ENCODE peak calls at places on chromosomes 3 and 15, in ten cellular contexts. C, U, V, Q, Z, L, B, M, I and J are unnamed samples.

GRCh38 chr3:72724070-72724469 is 124.2 kb downstream of the SHQ1 start:
- DNase-seq in C (no peak), U (no peak), V (no peak), Q (no peak), Z (no peak), L (no peak), B (no peak), M (no peak), I (no peak), J (peak)

GRCh38 chr3:184345678-184346144 is 8.3 kb downstream of the FAM131A start:
- DNase-seq in C (peak), U (peak), V (peak), Q (no peak), Z (peak), L (no peak), B (peak), M (peak), I (peak), J (peak)

GRCh38 chr3:2856062-2856792 is 253.9 kb downstream of the IL5RA start:
- DNase-seq in C (no peak), U (no peak), V (no peak), Q (no peak), Z (no peak), L (no peak), B (no peak), M (no peak), I (peak), J (no peak)

GRCh38 chr3:2137651-2138050 is 39.0 kb downstream of the CNTN4 start:
- DNase-seq in C (no peak), U (no peak), V (no peak), Q (no peak), Z (no peak), L (no peak), B (no peak), M (no peak), I (no peak), J (no peak)

GRCh38 chr3:150409527-150410310 is 1.6 kb downstream of the TSC22D2 start:
- DNase-seq in C (peak), U (peak), V (peak), Q (peak), Z (peak), L (no peak), B (peak), M (no peak), I (peak), J (peak)

GRCh38 chr3:16511561-16512434 is 1.7 kb downstream of the RFTN1 start:
- DNase-seq in C (peak), U (no peak), V (no peak), Q (no peak), Z (peak), L (peak), B (peak), M (no peak), I (peak), J (no peak)

GRCh38 chr3:45800611-45801010 is 4.3 kb upstream of the SLC6A20 start:
- DNase-seq in C (no peak), U (no peak), V (no peak), Q (no peak), Z (no peak), L (no peak), B (no peak), M (no peak), I (no peak), J (peak)

GRCh38 chr3:148697311-148698189 is at the start of gene AGTR1:
- DNase-seq in C (no peak), U (peak), V (peak), Q (peak), Z (peak), L (no peak), B (peak), M (no peak), I (peak), J (peak)

GRCh38 chr3:128550113-128550440 is 57.1 kb upstream of the GATA2 start:
- DNase-seq in C (peak), U (no peak), V (no peak), Q (no peak), Z (no peak), L (no peak), B (no peak), M (no peak), I (no peak), J (no peak)

GRCh38 chr15:25439456-25439836 is 622 bp upstream of the UBE3A start:
- DNase-seq in C (no peak), U (no peak), V (peak), Q (no peak), Z (peak), L (no peak), B (peak), M (no peak), I (no peak), J (no peak)

GRCh38 chr3:154121236-154122095 is at the start of gene ARHGEF26:
- DNase-seq in C (peak), U (peak), V (peak), Q (peak), Z (peak), L (no peak), B (peak), M (peak), I (peak), J (peak)

GRCh38 chr3:9916734-9917680 is at the start of gene IL17RC:
- DNase-seq in C (peak), U (peak), V (peak), Q (peak), Z (peak), L (no peak), B (peak), M (peak), I (peak), J (peak)

GRCh38 chr3:98968824-98969223 is 67.3 kb upstream of the DCBLD2 start:
- DNase-seq in C (no peak), U (no peak), V (no peak), Q (no peak), Z (no peak), L (no peak), B (no peak), M (no peak), I (no peak), J (no peak)

GRCh38 chr3:109563149-109563548 is 225.8 kb upstream of the DPPA4 start:
- DNase-seq in C (no peak), U (no peak), V (no peak), Q (no peak), Z (no peak), L (no peak), B (no peak), M (no peak), I (no peak), J (no peak)

GRCh38 chr15:43168192-43169107 is 16.8 kb upstream of the CCNDBP1 start:
- DNase-seq in C (no peak), U (no peak), V (no peak), Q (no peak), Z (peak), L (no peak), B (peak), M (peak), I (peak), J (no peak)

GRCh38 chr3:118943597-118943996 is 91.0 kb downstream of the IGSF11 start:
- DNase-seq in C (no peak), U (no peak), V (no peak), Q (no peak), Z (peak), L (no peak), B (no peak), M (no peak), I (no peak), J (no peak)

GRCh38 chr3:114542359-114542758 is 248.5 kb downstream of the TIGIT start:
- DNase-seq in C (no peak), U (no peak), V (no peak), Q (no peak), Z (no peak), L (no peak), B (no peak), M (no peak), I (peak), J (no peak)

GRCh38 chr3:116524455-116524854 is 79.2 kb upstream of the LSAMP start:
- DNase-seq in C (no peak), U (no peak), V (no peak), Q (no peak), Z (no peak), L (no peak), B (peak), M (no peak), I (no peak), J (no peak)

GRCh38 chr3:25448750-25449684 is 21.0 kb downstream of the RARB start:
- DNase-seq in C (peak), U (no peak), V (peak), Q (no peak), Z (peak), L (no peak), B (peak), M (no peak), I (peak), J (peak)

GRCh38 chr3:48428088-48428862 is 1.6 kb downstream of the PLXNB1 start:
- DNase-seq in C (no peak), U (no peak), V (peak), Q (peak), Z (no peak), L (no peak), B (no peak), M (no peak), I (peak), J (peak)

GRCh38 chr3:17175187-17175839 is 290.6 kb downstream of the PLCL2 start:
- DNase-seq in C (no peak), U (no peak), V (no peak), Q (no peak), Z (peak), L (no peak), B (peak), M (no peak), I (no peak), J (no peak)

GRCh38 chr15:40441736-40442531 is 1.2 kb downstream of the BAHD1 start:
- DNase-seq in C (peak), U (peak), V (peak), Q (peak), Z (no peak), L (no peak), B (no peak), M (no peak), I (peak), J (no peak)

GRCh38 chr3:71694358-71694999 is 30.7 kb downstream of the EIF4E3 start:
- DNase-seq in C (peak), U (no peak), V (peak), Q (no peak), Z (peak), L (no peak), B (peak), M (no peak), I (no peak), J (peak)

GRCh38 chr3:16060945-16061344 is 113.5 kb upstream of the GALNT15 start:
- DNase-seq in C (no peak), U (no peak), V (peak), Q (no peak), Z (peak), L (no peak), B (peak), M (no peak), I (no peak), J (no peak)

GRCh38 chr15:60643490-60644040 is 164.6 kb upstream of the ICE2 start:
- DNase-seq in C (no peak), U (no peak), V (no peak), Q (no peak), Z (no peak), L (no peak), B (no peak), M (no peak), I (no peak), J (no peak)

GRCh38 chr3:184748219-184749135 is 36.6 kb upstream of the MAGEF1 start:
- DNase-seq in C (no peak), U (peak), V (peak), Q (no peak), Z (peak), L (peak), B (peak), M (no peak), I (peak), J (peak)

DNA sequence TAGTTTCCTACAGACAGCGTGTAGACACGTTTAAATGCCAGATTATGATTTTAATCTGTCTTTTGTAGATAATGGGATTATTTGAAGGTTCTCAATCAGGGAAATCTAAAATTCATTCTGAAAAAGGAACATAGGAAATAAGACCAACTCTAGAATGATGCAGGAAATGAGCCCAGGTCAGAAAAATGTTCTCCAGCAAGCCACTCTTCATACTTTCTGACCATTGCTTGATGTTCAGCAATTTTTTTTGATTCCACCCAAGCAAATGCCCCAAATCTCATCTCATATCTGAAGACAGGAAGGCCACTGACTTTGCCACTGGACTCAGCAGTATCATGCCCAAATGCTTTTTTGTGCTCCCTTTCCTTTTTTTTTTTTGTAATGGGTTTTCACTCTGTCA is 373.4 kb downstream of the LPP start:
- DNase-seq in C (no peak), U (no peak), V (no peak), Q (no peak), Z (no peak), L (no peak), B (peak), M (no peak), I (no peak), J (no peak)
- TF ChIP-seq CTCF in C (no peak), U (no peak), V (no peak), Q (no peak), Z (no peak), L (no peak), B (no peak), M (no peak), I (no peak), J (no peak)

GRCh38 chr3:50674349-50675178 is at the start of gene DOCK3:
- DNase-seq in C (peak), U (peak), V (peak), Q (peak), Z (peak), L (no peak), B (peak), M (no peak), I (peak), J (peak)
- TF ChIP-seq CTCF in C (no peak), U (no peak), V (no peak), Q (no peak), Z (no peak), L (no peak), B (no peak), M (no peak), I (no peak), J (no peak)

GRCh38 chr3:180855956-180856355 is 56.5 kb upstream of the FXR1 start:
- DNase-seq in C (no peak), U (no peak), V (no peak), Q (no peak), Z (no peak), L (no peak), B (no peak), M (no peak), I (no peak), J (no peak)

GRCh38 chr3:180854887-180855286 is 57.6 kb upstream of the FXR1 start:
- DNase-seq in C (no peak), U (no peak), V (no peak), Q (no peak), Z (no peak), L (no peak), B (no peak), M (no peak), I (peak), J (no peak)

GRCh38 chr3:180860180-180860858 is 52.2 kb upstream of the FXR1 start:
- DNase-seq in C (no peak), U (no peak), V (no peak), Q (no peak), Z (no peak), L (no peak), B (no peak), M (no peak), I (no peak), J (no peak)

DNA sequence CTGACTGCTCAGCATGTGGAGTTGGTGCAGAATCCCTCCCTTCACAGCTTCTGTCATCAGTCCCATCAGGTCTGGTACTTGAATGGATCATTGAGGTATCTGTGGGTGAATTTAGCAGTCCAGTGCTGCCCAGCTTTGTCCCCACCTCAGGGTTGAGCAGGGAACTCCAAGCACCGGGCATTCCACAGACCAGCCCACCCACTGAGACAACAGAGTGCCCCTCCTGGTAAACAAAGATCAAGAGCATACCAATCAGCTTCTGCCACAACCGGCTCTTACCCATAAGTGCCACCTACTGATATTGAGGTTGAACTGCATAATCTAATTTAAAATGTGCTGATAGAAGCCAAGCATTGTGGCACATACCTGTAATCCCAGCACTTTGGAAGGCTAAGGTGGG is 57.1 kb upstream of the FXR1 start:
- DNase-seq in C (peak), U (no peak), V (no peak), Q (no peak), Z (peak), L (no peak), B (no peak), M (no peak), I (peak), J (peak)
- TF ChIP-seq CTCF in C (no peak), U (peak), V (no peak), Q (no peak), Z (peak), L (peak), B (no peak), M (peak), I (peak), J (peak)

GRCh38 chr15:67383903-67384302 is 129.3 kb downstream of the IQCH start:
- DNase-seq in C (no peak), U (no peak), V (no peak), Q (no peak), Z (peak), L (no peak), B (peak), M (no peak), I (no peak), J (no peak)
- TF ChIP-seq CTCF in C (no peak), U (no peak), V (peak), Q (peak), Z (peak), L (no peak), B (peak), M (no peak), I (peak), J (no peak)

GRCh38 chr3:106345353-106346027 is 476.7 kb upstream of the CBLB start:
- DNase-seq in C (no peak), U (no peak), V (peak), Q (no peak), Z (peak), L (no peak), B (peak), M (peak), I (no peak), J (peak)
- TF ChIP-seq CTCF in C (no peak), U (no peak), V (no peak), Q (no peak), Z (no peak), L (peak), B (no peak), M (no peak), I (no peak), J (no peak)

DNA sequence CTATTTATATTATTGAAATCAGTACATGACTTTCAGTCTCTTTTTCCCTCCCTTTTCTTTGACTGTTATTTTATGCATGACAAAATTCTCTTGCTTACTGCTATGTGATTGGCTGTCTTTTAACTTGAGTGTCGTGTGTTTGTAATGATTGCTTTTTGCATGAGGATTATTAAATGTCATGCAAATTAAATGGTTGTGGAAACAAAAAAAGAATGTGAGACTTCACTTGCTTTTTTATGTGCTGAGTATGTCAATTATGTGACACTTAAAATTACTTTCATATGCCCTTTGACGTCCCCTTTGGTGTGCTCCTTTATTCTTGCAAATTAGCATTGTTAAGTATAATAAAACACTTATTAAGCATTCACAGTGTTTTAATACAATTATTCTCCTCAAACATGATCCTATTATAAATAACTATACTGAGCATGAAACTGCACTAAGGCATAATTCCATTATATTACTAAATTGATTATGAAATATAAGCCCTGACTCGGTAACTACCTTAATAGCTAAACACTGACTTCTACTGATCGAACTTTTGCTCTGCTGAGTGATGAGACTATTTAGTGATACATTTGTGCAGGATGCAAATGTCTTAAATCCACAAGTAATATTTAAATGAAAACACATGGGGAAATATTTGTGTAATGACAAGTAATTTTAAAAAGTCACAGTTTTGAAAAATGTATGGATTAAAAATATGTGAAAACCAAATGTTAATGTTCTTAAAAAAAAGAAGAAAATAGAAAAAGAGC is 401.7 kb downstream of the NLGN1 start:
- DNase-seq in C (no peak), U (no peak), V (no peak), Q (no peak), Z (no peak), L (no peak), B (no peak), M (no peak), I (no peak), J (no peak)
- TF ChIP-seq CTCF in C (no peak), U (no peak), V (no peak), Q (no peak), Z (no peak), L (no peak), B (no peak), M (no peak), I (no peak), J (no peak)

GRCh38 chr15:92797168-92798052 is 102.7 kb upstream of the CHD2 start:
- DNase-seq in C (peak), U (peak), V (peak), Q (no peak), Z (peak), L (peak), B (peak), M (no peak), I (peak), J (peak)
- TF ChIP-seq CTCF in C (peak), U (peak), V (peak), Q (peak), Z (peak), L (peak), B (peak), M (peak), I (peak), J (peak)

GRCh38 chr3:194985031-194985578 is 285.9 kb downstream of the XXYLT1 start:
- DNase-seq in C (no peak), U (peak), V (peak), Q (no peak), Z (peak), L (no peak), B (peak), M (no peak), I (peak), J (peak)
- TF ChIP-seq CTCF in C (no peak), U (no peak), V (peak), Q (peak), Z (peak), L (no peak), B (peak), M (peak), I (peak), J (peak)

GRCh38 chr15:98647774-98648653 is at the start of gene IGF1R:
- DNase-seq in C (peak), U (peak), V (peak), Q (peak), Z (peak), L (no peak), B (peak), M (no peak), I (peak), J (peak)
- TF ChIP-seq CTCF in C (no peak), U (peak), V (no peak), Q (no peak), Z (no peak), L (no peak), B (no peak), M (no peak), I (no peak), J (no peak)

GRCh38 chr3:104582092-104582491 is 784.6 kb upstream of the ALCAM start:
- DNase-seq in C (no peak), U (no peak), V (no peak), Q (no peak), Z (no peak), L (no peak), B (no peak), M (no peak), I (no peak), J (no peak)
- TF ChIP-seq CTCF in C (no peak), U (no peak), V (no peak), Q (no peak), Z (no peak), L (no peak), B (no peak), M (no peak), I (no peak), J (no peak)